ENCODE peak calls at places on chromosomes 6 and 20, in four cellular contexts. J, I, H and E are unnamed samples.

GRCh38 chr6:165096868-165097267 is 212.5 kb downstream of the C6orf118 start:
- DNase-seq in I (no peak), J (no peak), H (no peak), E (no peak)

GRCh38 chr20:41432620-41433602 is 66.3 kb upstream of the EMILIN3 start:
- DNase-seq in J (no peak), I (no peak), H (no peak), E (no peak)

GRCh38 chr6:11770546-11771466 is 7.8 kb downstream of the ADTRP start:
- DNase-seq in H (peak; percentile 97), I (no peak), J (peak; percentile 98), E (peak; percentile 78)

GRCh38 chr6:7905416-7905815 is 5.2 kb downstream of the TXNDC5 start:
- DNase-seq in J (no peak), I (no peak), H (no peak), E (no peak)

GRCh38 chr20:20450461-20451027 is 82.6 kb downstream of the INSM1 start:
- DNase-seq in J (no peak), H (peak; percentile 22), I (no peak), E (no peak)

GRCh38 chr6:27161946-27162603 is 85.4 kb upstream of the PRSS16 start:
- DNase-seq in J (peak; percentile 74), I (peak; percentile 41), H (peak; percentile 42), E (no peak)

GRCh38 chr6:79423216-79423615 is 114.0 kb downstream of the LCA5 start:
- DNase-seq in I (no peak), J (no peak), H (no peak), E (no peak)

GRCh38 chr20:25222461-25223178 is 25.3 kb upstream of the PYGB start:
- DNase-seq in H (no peak), J (no peak), I (no peak), E (no peak)

GRCh38 chr6:150987855-150988484 is 122.5 kb downstream of the MTHFD1L start:
- DNase-seq in J (no peak), I (no peak), H (no peak), E (no peak)

GRCh38 chr20:50111829-50112495 is 988 bp downstream of the UBE2V1 start:
- DNase-seq in H (no peak), I (no peak), J (no peak), E (no peak)

GRCh38 chr6:104705095-104705707 is 154.5 kb downstream of the HACE1 start:
- DNase-seq in H (no peak), I (no peak), J (peak; percentile 94), E (no peak)